ENCODE peak calls at places on chromosome 20, in five cellular contexts. I, L, G, J and T are unnamed samples. For H3K36me3, the result is how much of the 10 kb centered on the place peaks cover.

GRCh38 chr20:10603378-10603777 is 70.4 kb downstream of the JAG1 start:
- DNase-seq in I (no peak), L (no peak), G (no peak), J (no peak), T (no peak)

GRCh38 chr20:32237419-32237818 is 29.7 kb downstream of the POFUT1 start:
- DNase-seq in I (no peak), L (no peak), G (no peak), J (no peak), T (no peak)

GRCh38 chr20:34557936-34558319 is 590 bp upstream of the MAP1LC3A start:
- DNase-seq in I (no peak), L (no peak), G (no peak), J (no peak), T (no peak)

GRCh38 chr20:63501818-63502670 is 3.2 kb upstream of the EEF1A2 start:
- DNase-seq in I (no peak), L (no peak), G (no peak), J (no peak), T (no peak)

GRCh38 chr20:17809714-17810631 is 110.2 kb downstream of the BANF2 start:
- DNase-seq in I (peak), L (no peak), G (no peak), J (no peak), T (peak)

GRCh38 chr20:22977047-22977785 is 57.9 kb upstream of the SSTR4 start:
- DNase-seq in I (no peak), L (no peak), G (no peak), J (no peak), T (no peak)

GRCh38 chr20:32875673-32876072 is 16.9 kb downstream of the EFCAB8 start:
- DNase-seq in I (no peak), L (no peak), G (no peak), J (no peak), T (no peak)

GRCh38 chr20:32970115-32970972 is 33.9 kb downstream of the SUN5 start:
- DNase-seq in I (no peak), L (no peak), G (no peak), J (no peak), T (no peak)

GRCh38 chr20:36183155-36183944 is 28.8 kb downstream of the EPB41L1 start:
- DNase-seq in I (no peak), L (no peak), G (no peak), J (no peak), T (no peak)

GRCh38 chr20:2873747-2874041 is 413 bp downstream of the PTPRA start:
- DNase-seq in I (peak), L (no peak), G (no peak), J (no peak), T (peak)

GRCh38 chr20:34553366-34553867 is 5.1 kb upstream of the MAP1LC3A start:
- DNase-seq in I (peak), L (no peak), G (peak), J (no peak), T (peak)

GRCh38 chr20:30816182-30816645 is 441.2 kb upstream of the DEFB115 start:
- DNase-seq in I (no peak), L (no peak), G (peak), J (no peak), T (no peak)

GRCh38 chr20:11845311-11845710 is 72.4 kb upstream of the BTBD3 start:
- DNase-seq in I (no peak), L (peak), G (no peak), J (no peak), T (peak)

GRCh38 chr20:57661201-57662027 is 41.2 kb upstream of the ZBP1 start:
- DNase-seq in I (no peak), L (no peak), G (no peak), J (no peak), T (no peak)

GRCh38 chr20:46194409-46194808 is 76.3 kb downstream of the CD40 start:
- DNase-seq in I (no peak), L (no peak), G (no peak), J (no peak), T (no peak)

GRCh38 chr20:15708984-15709598 is 864.2 kb downstream of the KIF16B start:
- DNase-seq in I (peak), L (no peak), G (peak), J (peak), T (no peak)

GRCh38 chr20:9280654-9281053 is 211.8 kb downstream of the PLCB4 start:
- DNase-seq in I (no peak), L (no peak), G (no peak), J (no peak), T (peak)

GRCh38 chr20:15491564-15491963 is 1081.7 kb downstream of the KIF16B start:
- DNase-seq in I (peak), L (no peak), G (no peak), J (no peak), T (no peak)

GRCh38 chr20:45343445-45343866 is 4.8 kb downstream of the SDC4 start:
- DNase-seq in I (peak), L (no peak), G (no peak), J (no peak), T (peak)

GRCh38 chr20:63303095-63303666 is 10.2 kb downstream of the COL20A1 start:
- DNase-seq in I (no peak), L (no peak), G (no peak), J (no peak), T (no peak)

GRCh38 chr20:11274137-11274536 is 600.3 kb upstream of the JAG1 start:
- DNase-seq in I (peak), L (peak), G (peak), J (peak), T (peak)

GRCh38 chr20:9514461-9515210 is at the start of gene LAMP5:
- DNase-seq in I (peak), L (peak), G (peak), J (peak), T (peak)

GRCh38 chr20:19560876-19561480 is 197.1 kb upstream of the RIN2 start:
- DNase-seq in I (no peak), L (no peak), G (no peak), J (no peak), T (no peak)

GRCh38 chr20:53647286-53647821 is 53.7 kb upstream of the ZNF217 start:
- DNase-seq in I (no peak), L (no peak), G (no peak), J (no peak), T (no peak)

GRCh38 chr20:53642196-53643030 is 48.8 kb upstream of the ZNF217 start:
- DNase-seq in I (peak), L (peak), G (no peak), J (no peak), T (peak)

GRCh38 chr20:53646550-53646949 is 52.9 kb upstream of the ZNF217 start:
- DNase-seq in I (no peak), L (no peak), G (no peak), J (no peak), T (no peak)

GRCh38 chr20:53643031-53643832 is 49.6 kb upstream of the ZNF217 start:
- DNase-seq in I (peak), L (peak), G (peak), J (no peak), T (peak)

GRCh38 chr20:53645582-53645897 is 51.9 kb upstream of the ZNF217 start:
- DNase-seq in I (no peak), L (no peak), G (no peak), J (no peak), T (no peak)
- H3K4me3 ChIP-seq in I (no peak), L (no peak), G (no peak), J (no peak), T (no peak)

GRCh38 chr20:62266340-62266739 is 28.0 kb downstream of the OSBPL2 start:
- DNase-seq in I (peak), L (no peak), G (no peak), J (no peak), T (no peak)
- H3K36me3 ChIP-seq in I (under half), L (under half), G (under half), J (half or more), T (under half)

GRCh38 chr20:24778585-24779031 is 170.5 kb upstream of the CST7 start:
- DNase-seq in I (peak), L (no peak), G (no peak), J (no peak), T (no peak)
- H3K9ac ChIP-seq in I (no peak), L (no peak), G (no peak), J (no peak), T (no peak)

DNA sequence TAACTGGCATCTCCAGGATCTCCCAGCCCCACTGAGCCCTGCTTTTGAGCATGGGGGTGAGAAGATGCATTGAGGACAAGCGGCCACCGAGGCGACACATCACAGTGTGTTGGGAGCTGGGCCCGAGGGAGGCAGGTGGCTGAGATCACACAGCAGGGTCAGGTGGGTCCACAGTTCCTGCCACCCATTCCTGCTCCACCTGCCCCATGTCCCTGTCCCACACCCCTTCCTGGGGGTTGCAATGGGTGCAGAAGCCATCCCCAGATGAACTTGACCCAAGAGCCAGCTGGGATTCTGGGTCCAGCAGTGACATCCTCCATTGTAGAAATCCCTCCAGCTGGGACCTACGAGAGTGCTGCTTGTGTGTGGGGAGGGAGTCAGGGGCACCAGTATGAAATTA is 1.0 kb downstream of the TGM2 start:
- DNase-seq in I (no peak), L (no peak), G (no peak), J (no peak), T (no peak)
- H3K4me3 ChIP-seq in I (peak), L (peak), G (peak), J (no peak), T (no peak)

DNA sequence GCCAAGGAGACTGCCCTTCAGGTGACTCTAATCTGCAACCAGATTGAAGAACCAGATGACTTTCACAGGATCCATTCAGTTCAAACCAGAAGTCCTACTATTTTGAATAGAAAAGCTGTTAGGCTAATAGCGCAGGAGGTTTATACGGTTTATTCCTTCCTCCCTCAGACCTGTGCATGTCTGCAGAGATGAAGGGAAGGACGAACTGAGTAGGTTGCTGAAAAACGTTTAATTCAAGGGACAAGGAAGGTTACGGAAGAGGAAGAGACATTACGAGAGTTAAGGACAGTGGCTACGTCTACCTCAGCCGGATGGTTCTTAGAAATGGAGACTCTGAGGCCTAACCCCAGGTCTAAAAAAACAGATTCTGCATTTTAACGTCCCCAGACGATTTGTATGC is 978 bp downstream of the AURKA start:
- DNase-seq in I (no peak), L (no peak), G (no peak), J (no peak), T (peak)
- H3K36me3 ChIP-seq in I (half or more), L (under half), G (under half), J (half or more), T (under half)

GRCh38 chr20:50929299-50930138 is 1.7 kb downstream of the ADNP start:
- DNase-seq in I (peak), L (peak), G (peak), J (peak), T (peak)

GRCh38 chr20:50930139-50931047 is 844 bp downstream of the ADNP start:
- DNase-seq in I (no peak), L (no peak), G (no peak), J (no peak), T (peak)

GRCh38 chr20:50931048-50931305 is 260 bp downstream of the ADNP start:
- DNase-seq in I (no peak), L (no peak), G (no peak), J (no peak), T (no peak)

GRCh38 chr20:50931306-50932015 is at the start of gene ADNP:
- DNase-seq in I (peak), L (peak), G (peak), J (peak), T (peak)

DNA sequence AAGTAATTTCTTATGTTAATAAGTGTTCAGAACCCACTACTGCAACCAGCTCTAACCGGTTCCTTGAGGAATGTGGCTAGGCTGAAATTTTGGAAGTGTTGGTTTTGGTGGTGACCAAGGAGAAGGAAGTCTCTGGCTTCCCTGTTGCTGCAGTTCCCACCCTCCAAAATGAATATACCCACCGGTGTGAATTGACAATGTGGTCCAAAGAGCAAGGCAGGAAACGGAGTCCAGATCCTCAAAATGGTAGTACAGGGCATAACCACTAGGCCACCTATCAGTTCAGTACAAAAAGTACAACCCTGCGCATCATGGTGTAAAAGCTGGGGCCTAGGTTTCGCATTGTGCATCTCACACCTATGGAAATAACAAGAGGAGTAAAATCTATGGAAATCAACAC is 2.8 kb downstream of the ADNP start:
- DNase-seq in I (no peak), L (no peak), G (no peak), J (no peak), T (no peak)
- H3K9ac ChIP-seq in I (no peak), L (no peak), G (no peak), J (no peak), T (no peak)

GRCh38 chr20:29430531-29430930 is 1826.9 kb upstream of the DEFB115 start:
- DNase-seq in I (no peak), L (no peak), G (no peak), J (no peak), T (no peak)

DNA sequence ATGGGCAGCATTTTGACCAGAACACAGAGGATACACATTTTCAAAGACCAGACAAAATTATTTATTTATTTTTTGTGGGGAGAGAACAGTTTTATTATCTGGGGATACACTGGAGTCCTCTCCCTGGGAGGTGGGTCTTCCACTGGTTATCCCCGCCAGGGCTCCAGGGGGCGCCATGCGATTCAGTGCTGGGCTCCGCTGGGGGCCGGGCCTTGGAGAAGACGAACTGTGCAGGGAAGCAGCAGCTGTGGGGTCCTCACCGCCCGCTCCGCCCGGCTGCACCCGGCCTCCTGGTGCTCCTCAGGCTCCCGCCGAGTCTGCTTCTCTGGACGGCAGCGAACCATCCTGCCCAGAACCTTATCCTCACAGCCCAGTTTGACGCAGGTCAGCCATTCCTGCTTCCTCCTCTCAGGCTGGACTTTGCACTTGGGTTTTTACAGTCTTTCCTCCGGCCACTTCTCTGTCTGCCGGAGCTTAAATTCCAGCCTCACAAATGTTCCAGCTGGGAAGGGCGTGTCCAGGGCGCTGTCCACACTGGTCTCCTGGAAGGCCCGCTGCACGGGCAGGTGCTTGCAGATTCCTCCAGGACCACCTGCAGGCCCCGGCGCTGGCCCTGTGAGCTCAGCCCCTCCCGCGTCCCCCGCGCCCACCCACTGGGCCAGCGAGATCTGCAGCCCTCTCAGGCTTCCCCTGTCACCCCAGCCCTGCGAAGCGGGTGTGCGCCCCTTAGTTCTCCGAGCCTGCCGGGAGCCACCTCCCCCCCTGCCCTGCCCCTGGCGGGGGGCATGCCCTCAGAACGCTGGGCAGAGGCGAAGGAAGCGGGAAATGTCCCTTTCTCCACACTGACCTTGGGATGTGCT is 1830.0 kb upstream of the DEFB115 start:
- DNase-seq in I (no peak), L (no peak), G (no peak), J (no peak), T (no peak)
- H3K4me3 ChIP-seq in I (no peak), L (no peak), G (no peak), J (peak), T (no peak)

GRCh38 chr20:41110930-41111577 is 26.3 kb upstream of the PLCG1 start:
- DNase-seq in I (peak), L (no peak), G (no peak), J (no peak), T (no peak)

GRCh38 chr20:41110012-41110411 is 27.3 kb upstream of the PLCG1 start:
- DNase-seq in I (no peak), L (no peak), G (no peak), J (no peak), T (no peak)

GRCh38 chr20:41111578-41111951 is 25.8 kb upstream of the PLCG1 start:
- DNase-seq in I (no peak), L (no peak), G (no peak), J (no peak), T (no peak)

DNA sequence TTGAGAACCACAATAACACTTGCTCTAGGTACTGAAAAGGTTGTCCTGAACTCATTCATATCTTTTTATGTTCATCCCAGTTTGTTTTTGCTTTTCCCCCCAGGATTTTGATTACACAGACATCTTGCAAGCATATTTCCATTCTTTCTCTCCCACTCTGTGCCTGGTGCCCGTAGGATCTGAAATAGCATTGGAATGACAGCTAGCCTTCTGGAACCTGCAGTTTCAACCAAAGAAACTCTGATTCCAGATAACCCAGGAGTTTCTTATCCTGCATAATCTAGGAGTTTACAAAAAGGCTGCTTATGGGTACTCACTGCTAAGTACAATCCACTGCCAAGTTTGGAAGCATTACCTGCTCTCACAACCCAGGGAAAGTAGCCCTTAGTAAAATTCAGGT is 28.8 kb upstream of the PLCG1 start:
- DNase-seq in I (no peak), L (no peak), G (no peak), J (no peak), T (no peak)
- H3K36me3 ChIP-seq in I (half or more), L (under half), G (under half), J (half or more), T (half or more)